ENCODE peak calls at places on chromosomes 1 and 21, in seven cellular contexts. G, R, L, M, H, X and V are unnamed samples.

GRCh38 chr21:39696620-39697019 is 48.4 kb upstream of the IGSF5 start:
- DNase-seq in L (no peak), X (peak), M (peak), R (no peak), H (peak), G (no peak), V (no peak)

GRCh38 chr1:95168638-95169411 is 51.7 kb downstream of the TLCD4 start:
- DNase-seq in M (no peak), R (no peak), G (no peak), L (no peak), X (peak), H (no peak), V (no peak)

GRCh38 chr1:119926553-119926952 is 30.2 kb upstream of the ADAM30 start:
- DNase-seq in M (no peak), G (no peak), X (no peak), H (no peak), L (no peak), R (no peak), V (no peak)

GRCh38 chr1:76433528-76433927 is 359.0 kb downstream of the ST6GALNAC3 start:
- DNase-seq in R (no peak), L (no peak), M (no peak), X (no peak), G (no peak), H (no peak), V (no peak)

GRCh38 chr1:175089319-175089718 is 21.7 kb downstream of the TNN start:
- DNase-seq in L (peak), R (no peak), M (no peak), X (no peak), G (no peak), H (no peak), V (no peak)

GRCh38 chr1:218369688-218370511 is 24.8 kb downstream of the TGFB2 start:
- DNase-seq in G (no peak), L (no peak), R (no peak), H (no peak), M (no peak), X (no peak), V (no peak)

GRCh38 chr1:192724670-192725069 is 84.2 kb upstream of the RGS2 start:
- DNase-seq in H (no peak), M (no peak), R (no peak), L (no peak), X (no peak), G (no peak), V (no peak)

GRCh38 chr1:94068096-94068830 is 52.7 kb downstream of the ABCA4 start:
- DNase-seq in X (no peak), R (no peak), G (no peak), H (no peak), L (no peak), M (no peak), V (no peak)

GRCh38 chr1:181255270-181255929 is 166.9 kb downstream of the IER5 start:
- DNase-seq in H (no peak), G (no peak), M (no peak), R (no peak), L (no peak), X (no peak), V (no peak)

GRCh38 chr21:33848252-33848953 is 67.2 kb downstream of the ATP5PO start:
- DNase-seq in G (no peak), L (no peak), H (peak), X (no peak), R (no peak), M (no peak), V (no peak)

GRCh38 chr1:54403808-54404261 is 2.4 kb downstream of the SSBP3 start:
- DNase-seq in R (no peak), L (no peak), G (no peak), H (no peak), X (no peak), M (no peak), V (no peak)

GRCh38 chr1:63321788-63322247 is 549 bp upstream of the FOXD3 start:
- DNase-seq in G (no peak), R (no peak), M (no peak), H (no peak), X (peak), L (no peak), V (no peak)

GRCh38 chr1:228366851-228367741 is 39.5 kb downstream of the TRIM11 start:
- DNase-seq in L (no peak), H (no peak), X (peak), G (peak), M (no peak), R (no peak), V (peak)

GRCh38 chr1:244204004-244204403 is 152.9 kb downstream of the ZBTB18 start:
- DNase-seq in G (no peak), L (no peak), R (no peak), X (no peak), M (no peak), H (no peak), V (no peak)

GRCh38 chr1:201503397-201504176 is 3.3 kb downstream of the CSRP1 start:
- DNase-seq in X (peak), H (no peak), G (peak), M (peak), L (no peak), R (no peak), V (no peak)

GRCh38 chr21:42220138-42220701 is 1.3 kb downstream of the ABCG1 start:
- DNase-seq in H (peak), M (peak), L (peak), X (peak), R (peak), G (peak), V (peak)

GRCh38 chr1:89635825-89636815 is 3.2 kb downstream of the LRRC8C start:
- DNase-seq in M (no peak), H (no peak), R (no peak), L (no peak), X (no peak), G (no peak), V (no peak)

GRCh38 chr1:62435231-62436038 is 1.4 kb upstream of the USP1 start:
- DNase-seq in H (peak), X (peak), R (no peak), G (peak), M (peak), L (peak), V (no peak)

GRCh38 chr1:6870571-6870970 is 85.3 kb downstream of the CAMTA1 start:
- DNase-seq in X (no peak), G (no peak), H (no peak), R (no peak), L (no peak), M (no peak), V (no peak)
- H3K4me3 ChIP-seq in X (no peak), G (no peak), H (no peak), R (no peak), L (no peak), M (no peak), V (no peak)

GRCh38 chr21:16305686-16306085 is 575.9 kb downstream of the USP25 start:
- DNase-seq in R (no peak), G (peak), H (no peak), L (no peak), M (no peak), X (no peak), V (peak)
- H3K4me3 ChIP-seq in R (no peak), G (peak), H (no peak), L (peak), M (no peak), X (no peak), V (peak)

DNA sequence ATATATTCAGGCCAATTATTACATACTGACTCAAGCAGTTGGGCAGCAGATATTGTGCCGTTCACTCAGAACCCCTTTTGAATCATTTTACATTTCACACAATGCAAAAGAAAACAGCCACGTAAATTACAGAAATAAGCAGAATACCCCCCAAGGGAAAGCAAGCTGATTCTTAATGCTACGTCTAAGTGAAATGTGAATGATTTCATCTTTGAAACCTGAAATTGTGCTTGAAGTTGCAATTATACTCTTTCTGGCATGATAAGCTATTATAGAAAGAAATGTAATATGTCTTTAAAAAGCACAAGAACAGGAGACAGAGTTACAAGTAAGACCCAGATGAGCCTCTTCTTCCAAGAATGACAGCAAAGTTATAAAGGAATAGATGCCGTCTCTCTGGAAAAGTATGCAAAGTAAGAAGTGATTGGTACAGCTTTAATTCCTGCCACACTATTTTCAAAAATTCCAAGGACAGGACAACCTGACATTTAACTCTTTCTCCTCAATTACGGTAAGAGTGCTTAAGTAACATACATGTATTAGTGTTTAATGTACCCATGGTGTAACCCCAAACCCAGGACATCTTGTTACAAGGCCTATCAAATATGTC is 891.5 kb upstream of the ADGRL2 start:
- DNase-seq in L (no peak), X (no peak), G (no peak), M (no peak), R (no peak), H (no peak), V (no peak)
- H3K4me3 ChIP-seq in L (no peak), X (no peak), G (no peak), M (no peak), R (no peak), H (no peak), V (no peak)

DNA sequence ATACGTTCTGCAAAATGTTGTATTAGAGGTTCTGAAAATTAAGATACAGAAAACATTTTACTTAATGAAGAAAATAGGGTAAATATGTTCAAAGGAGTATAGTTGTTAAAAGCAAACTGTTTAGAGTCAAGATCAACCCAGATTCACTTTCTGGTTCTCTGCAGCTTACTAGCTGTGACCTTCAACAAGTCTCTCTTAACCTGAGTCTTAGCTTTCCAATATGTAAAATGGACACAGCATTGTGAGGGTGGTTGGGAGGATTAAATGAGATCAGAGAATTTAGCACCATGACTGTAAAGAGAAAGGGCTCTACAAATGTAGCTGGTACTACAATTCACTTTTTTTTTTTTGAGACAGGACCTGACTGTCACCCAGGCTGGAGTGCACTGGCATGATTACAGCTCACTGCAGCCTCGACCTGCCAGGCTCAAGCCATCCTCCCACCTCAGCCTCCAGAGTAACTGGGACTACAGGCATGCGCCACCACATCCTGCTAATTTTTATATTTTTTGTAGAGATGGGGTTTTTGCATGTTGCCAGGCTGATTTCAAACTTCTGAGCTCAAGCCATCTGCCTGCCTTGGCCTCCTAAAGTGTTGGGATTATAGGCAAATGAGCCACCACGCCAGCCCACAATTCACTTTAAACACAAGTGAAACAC is 43.9 kb downstream of the ATP1A1 start:
- DNase-seq in M (no peak), R (no peak), X (no peak), L (no peak), G (no peak), H (no peak), V (no peak)
- H3K4me3 ChIP-seq in M (peak), R (no peak), X (no peak), L (peak), G (no peak), H (no peak), V (peak)

GRCh38 chr1:109912873-109913272 is 2.2 kb downstream of the CSF1 start:
- DNase-seq in R (no peak), L (no peak), G (no peak), M (no peak), X (no peak), H (no peak), V (no peak)
- H3K4me3 ChIP-seq in R (peak), L (peak), G (peak), M (peak), X (no peak), H (peak), V (peak)